ENCODE peak calls at places on chromosomes 12 and 14, in six cellular contexts. T, N, C, H, Q and Y are unnamed samples.

GRCh38 chr12:76033116-76034001 is 1.8 kb upstream of the PHLDA1 start:
- DNase-seq in H (peak; percentile 37), Q (no peak), C (no peak), N (no peak), T (no peak), Y (no peak)

GRCh38 chr12:95548539-95549391 is 2.5 kb downstream of the USP44 start:
- DNase-seq in Q (peak; percentile 55), C (peak; percentile 82), N (no peak), H (no peak), T (peak; percentile 76), Y (peak; percentile 71)

GRCh38 chr14:73610692-73611091 is 1.6 kb upstream of the ACOT6 start:
- DNase-seq in C (no peak), H (peak; percentile 16), Q (no peak), T (no peak), N (no peak), Y (no peak)

GRCh38 chr12:53482626-53483165 is 16.6 kb downstream of the MAP3K12 start:
- DNase-seq in N (no peak), Q (no peak), H (no peak), C (no peak), T (no peak), Y (no peak)

GRCh38 chr12:91143241-91143640 is 31.9 kb upstream of the LUM start:
- DNase-seq in C (no peak), N (no peak), H (no peak), Q (no peak), T (no peak), Y (no peak)

GRCh38 chr14:78788467-78789360 is 618.5 kb downstream of the NRXN3 start:
- DNase-seq in C (no peak), T (no peak), Q (no peak), H (no peak), N (no peak), Y (no peak)

GRCh38 chr12:56336361-56337167 is 2.1 kb upstream of the IL23A start:
- DNase-seq in Q (no peak), N (no peak), H (no peak), T (no peak), C (no peak), Y (no peak)

GRCh38 chr12:1912580-1913376 is 5.7 kb downstream of the CACNA2D4 start:
- DNase-seq in H (peak; percentile 78), Q (no peak), C (no peak), N (no peak), T (no peak), Y (no peak)

GRCh38 chr14:58794993-58795762 is 157.4 kb downstream of the DACT1 start:
- DNase-seq in Q (no peak), N (no peak), C (no peak), H (no peak), T (no peak), Y (no peak)

GRCh38 chr12:98352218-98352811 is 163.1 kb upstream of the TMPO start:
- DNase-seq in T (no peak), C (no peak), Q (peak; percentile 85), H (peak; percentile 79), N (no peak), Y (no peak)

GRCh38 chr12:3752096-3752709 is 706 bp downstream of the CRACR2A start:
- DNase-seq in N (peak; percentile 77), T (peak; percentile 70), Q (no peak), H (no peak), C (peak; percentile 85), Y (peak; percentile 85)

GRCh38 chr12:119512772-119513497 is 80.6 kb upstream of the TMEM233 start:
- DNase-seq in Q (no peak), H (peak; percentile 23), T (no peak), C (no peak), N (no peak), Y (no peak)

GRCh38 chr12:82608706-82609105 is 78.0 kb upstream of the TMTC2 start:
- DNase-seq in H (peak; percentile 8), N (no peak), C (no peak), Q (no peak), T (no peak), Y (no peak)

GRCh38 chr12:9943244-9943643 is 11.1 kb upstream of the CLEC2A start:
- DNase-seq in N (no peak), C (no peak), H (peak; percentile 30), T (peak; percentile 12), Q (no peak), Y (peak; percentile 39)

GRCh38 chr14:80805136-80805535 is 136.4 kb downstream of the CEP128 start:
- DNase-seq in C (no peak), N (no peak), H (peak; percentile 15), T (no peak), Q (no peak), Y (no peak)

GRCh38 chr12:46390881-46391280 is 18.3 kb upstream of the SLC38A2 start:
- DNase-seq in C (no peak), H (no peak), T (no peak), Q (no peak), N (no peak), Y (peak; percentile 44)

GRCh38 chr14:21089271-21089670 is 9.2 kb downstream of the ZNF219 start:
- DNase-seq in H (no peak), N (no peak), Q (no peak), C (no peak), T (no peak), Y (no peak)

GRCh38 chr12:6981152-6982052 is 10.7 kb downstream of the EMG1 start:
- DNase-seq in Q (no peak), H (no peak), T (no peak), N (no peak), C (no peak), Y (no peak)

GRCh38 chr14:103624860-103625259 is 4.2 kb upstream of the KLC1 start:
- DNase-seq in H (peak; percentile 76), C (peak; percentile 47), Q (peak; percentile 81), T (peak; percentile 34), N (peak; percentile 81), Y (peak; percentile 38)

GRCh38 chr12:123120452-123121166 is 30.3 kb downstream of the PITPNM2 start:
- DNase-seq in C (no peak), Q (no peak), N (peak; percentile 66), T (peak; percentile 26), H (no peak), Y (peak; percentile 68)